ENCODE peak calls at places on chromosomes 7 and 10, in six cellular contexts. H is AG04450, G is osteocyte, T is fibroblast of lung, D is heart left ventricle, M is left lung. Z is an unnamed sample.

GRCh38 chr10:80252296-80252887 is 37.1 kb downstream of the MAT1A start:
- DNase-seq in D (no peak), M (peak), G (no peak), T (no peak), H (no peak), Z (no peak)

GRCh38 chr10:104274762-104275721 is 6.1 kb downstream of the GSTO2 start:
- DNase-seq in T (peak), M (peak), G (no peak), D (peak), H (no peak), Z (peak)

GRCh38 chr7:139596626-139597025 is 73.1 kb downstream of the CLEC2L start:
- DNase-seq in H (no peak), T (no peak), G (peak), D (no peak), M (no peak), Z (no peak)

GRCh38 chr10:122703483-122704448 is 4.1 kb upstream of the C10orf120 start:
- DNase-seq in D (peak), G (peak), M (peak), T (peak), H (no peak), Z (peak)

GRCh38 chr10:70699659-70700174 is 27.4 kb downstream of the ADAMTS14 start:
- DNase-seq in G (no peak), H (no peak), T (no peak), D (no peak), M (no peak), Z (no peak)

GRCh38 chr7:157703131-157703530 is 366.3 kb downstream of the DNAJB6 start:
- DNase-seq in T (no peak), G (peak), H (no peak), M (no peak), D (peak), Z (no peak)

GRCh38 chr7:129785457-129786178 is 167.1 kb downstream of the UBE2H start:
- DNase-seq in G (no peak), H (no peak), D (no peak), M (no peak), T (no peak), Z (no peak)

GRCh38 chr10:71728218-71728737 is 8.7 kb upstream of the C10orf105 start:
- DNase-seq in M (no peak), D (peak), H (no peak), T (no peak), G (no peak), Z (no peak)

GRCh38 chr7:116211006-116211912 is 920 bp downstream of the TES start:
- DNase-seq in D (peak), M (peak), G (peak), H (no peak), T (peak), Z (peak)

GRCh38 chr7:107501593-107501992 is 31.7 kb downstream of the GPR22 start:
- DNase-seq in D (no peak), H (no peak), T (peak), M (no peak), G (no peak), Z (peak)

GRCh38 chr10:90775351-90776028 is 82.3 kb downstream of the HTR7 start:
- DNase-seq in M (no peak), D (no peak), H (no peak), G (no peak), T (peak), Z (peak)

GRCh38 chr7:103150192-103150591 is 1.3 kb upstream of the NAPEPLD start:
- DNase-seq in H (no peak), G (no peak), T (no peak), D (no peak), M (peak), Z (no peak)

GRCh38 chr7:17722798-17723197 is 217.5 kb downstream of the SNX13 start:
- DNase-seq in M (no peak), H (no peak), T (no peak), G (no peak), D (no peak), Z (no peak)

GRCh38 chr7:38451840-38452239 is 178.4 kb upstream of the TARP start:
- DNase-seq in D (no peak), M (no peak), G (no peak), T (peak), H (no peak), Z (peak)

GRCh38 chr7:295155-296154 is 5.5 kb downstream of the FOXL3 start:
- DNase-seq in M (no peak), G (no peak), H (no peak), T (no peak), D (no peak), Z (no peak)

GRCh38 chr7:129341838-129342806 is 92.1 kb upstream of the STRIP2 start:
- DNase-seq in T (no peak), M (no peak), H (no peak), D (no peak), G (no peak), Z (no peak)

GRCh38 chr7:5679047-5679740 is 102.3 kb downstream of the RNF216 start:
- DNase-seq in G (no peak), H (no peak), M (no peak), T (no peak), D (no peak), Z (no peak)

GRCh38 chr10:49379596-49380410 is 16.1 kb downstream of the DRGX start:
- DNase-seq in H (no peak), T (no peak), G (peak), M (no peak), D (no peak), Z (peak)
- TF ChIP-seq CTCF in H (peak), T (no peak), G (no peak), M (no peak), D (peak), Z (peak)

GRCh38 chr7:28615091-28615490 is 202.8 kb downstream of the CREB5 start:
- DNase-seq in D (no peak), M (no peak), T (no peak), G (no peak), H (no peak), Z (peak)
- TF ChIP-seq CTCF in D (no peak), M (no peak), T (no peak), G (peak), H (no peak), Z (peak)

DNA sequence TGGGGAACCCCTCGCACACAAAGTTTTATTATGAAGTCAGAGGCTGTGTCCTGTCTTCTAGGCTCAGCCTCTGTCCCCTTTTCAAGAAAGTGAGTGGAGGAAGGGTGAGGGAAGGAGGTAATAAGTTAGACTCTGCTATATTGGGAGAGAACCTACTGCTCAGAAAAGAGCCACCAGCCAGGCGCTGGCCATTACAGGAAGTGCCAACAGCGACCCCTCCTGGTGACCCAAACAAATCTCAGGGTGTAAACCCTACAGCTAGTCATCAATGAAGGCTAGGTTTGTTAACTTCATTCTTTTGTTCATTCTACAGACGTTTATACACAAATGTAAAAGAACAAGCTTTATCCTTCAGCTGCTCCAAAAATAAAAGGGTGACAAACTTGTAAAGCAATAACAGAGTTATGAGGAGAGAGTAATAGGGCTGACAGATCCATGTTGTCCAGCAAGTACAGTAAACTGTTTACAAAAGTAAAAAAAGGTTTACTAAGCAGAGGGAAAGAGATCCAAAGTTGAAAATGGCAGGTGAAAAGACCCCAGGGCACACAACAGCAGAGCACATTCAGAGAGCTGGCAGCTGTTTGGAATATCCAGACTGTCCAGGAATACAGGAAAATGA is 82.7 kb downstream of the FAM204A start:
- DNase-seq in G (no peak), M (no peak), H (no peak), T (peak), D (no peak), Z (peak)
- TF ChIP-seq CTCF in G (peak), M (peak), H (peak), T (peak), D (peak), Z (peak)

GRCh38 chr7:121634356-121634755 is 238.2 kb upstream of the FAM3C start:
- DNase-seq in D (no peak), T (no peak), M (no peak), H (no peak), G (no peak), Z (no peak)
- TF ChIP-seq CTCF in D (no peak), T (no peak), M (no peak), H (no peak), G (no peak), Z (no peak)

GRCh38 chr7:69019437-69019836 is 578.8 kb upstream of the AUTS2 start:
- DNase-seq in T (no peak), M (no peak), G (no peak), D (no peak), H (no peak), Z (no peak)

GRCh38 chr7:69018200-69018599 is 580.1 kb upstream of the AUTS2 start:
- DNase-seq in T (no peak), D (no peak), H (no peak), G (peak), M (no peak), Z (peak)
- TF ChIP-seq CTCF in T (no peak), D (no peak), H (no peak), G (no peak), M (no peak), Z (peak)

DNA sequence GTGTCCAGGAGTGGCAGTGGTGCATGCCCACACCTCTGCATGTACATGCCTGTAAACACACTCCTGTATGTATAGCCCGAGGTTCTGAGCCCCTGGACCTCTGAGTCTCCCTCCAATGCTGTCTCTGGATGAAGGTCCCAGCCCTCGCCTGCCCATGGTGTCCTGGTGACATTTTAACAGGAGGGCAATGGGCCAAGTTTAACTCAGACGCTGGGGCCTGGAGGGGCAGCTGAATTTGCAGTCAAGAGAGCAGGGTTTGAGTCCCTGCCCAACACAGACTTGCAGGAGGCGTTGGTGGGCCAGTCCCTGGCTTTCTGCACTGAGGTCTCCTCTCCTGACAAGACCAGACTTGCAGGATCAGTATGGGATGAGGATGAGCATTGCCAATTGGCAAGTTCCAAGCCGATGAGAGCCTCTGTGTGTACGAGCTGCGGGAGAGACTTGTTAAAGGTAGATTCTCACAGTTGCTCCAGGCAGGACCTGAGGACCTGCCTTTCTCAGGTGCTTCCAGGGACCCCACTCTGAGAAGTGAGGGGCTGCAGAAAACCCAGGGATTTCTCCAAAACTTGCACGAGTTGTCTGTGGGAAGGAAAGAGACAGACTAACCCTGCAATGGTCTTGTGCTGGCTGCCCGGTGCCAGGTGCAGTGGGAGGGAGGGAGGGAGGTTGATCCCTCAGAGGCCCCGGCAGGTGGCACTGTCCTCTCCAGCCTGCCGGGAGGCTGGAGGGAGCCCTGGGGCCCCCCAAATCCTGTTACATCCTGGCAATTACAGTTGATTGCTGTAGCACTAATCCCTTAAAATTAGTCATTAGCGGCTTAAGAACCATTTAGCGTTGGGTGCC is 142.0 kb downstream of the ELFN1 start:
- DNase-seq in M (no peak), D (no peak), G (peak), H (no peak), T (no peak), Z (no peak)
- TF ChIP-seq CTCF in M (no peak), D (peak), G (peak), H (peak), T (no peak), Z (peak)

GRCh38 chr7:2732959-2733584 is 45.1 kb downstream of the AMZ1 start:
- DNase-seq in H (no peak), D (peak), G (peak), M (no peak), T (peak), Z (peak)
- TF ChIP-seq CTCF in H (peak), D (no peak), G (no peak), M (no peak), T (no peak), Z (no peak)

Z was measured in choroid plexus epithelial cell.